ENCODE peak calls at places on chromosomes 13 and 19, in six cellular contexts. X, E, T, B, P and O are unnamed samples.

GRCh38 chr13:24038405-24038804 is 122.1 kb upstream of the SPATA13 start:
- DNase-seq in X (peak), E (no peak), T (no peak), B (peak), P (no peak), O (peak)

GRCh38 chr13:39811696-39812095 is 156.2 kb downstream of the COG6 start:
- DNase-seq in X (no peak), E (no peak), T (no peak), B (no peak), P (no peak), O (no peak)

GRCh38 chr13:106986687-106987434 is 418.9 kb upstream of the ARGLU1 start:
- DNase-seq in X (no peak), E (no peak), T (no peak), B (peak), P (no peak), O (no peak)

GRCh38 chr13:28638756-28639155 is 20.2 kb upstream of the POMP start:
- DNase-seq in X (no peak), E (no peak), T (no peak), B (no peak), P (no peak), O (no peak)

GRCh38 chr13:78830508-78830907 is 171.6 kb upstream of the OBI1 start:
- DNase-seq in X (no peak), E (no peak), T (no peak), B (no peak), P (no peak), O (no peak)

GRCh38 chr19:18932216-18932841 is 8.7 kb downstream of the HOMER3 start:
- DNase-seq in X (peak), E (peak), T (peak), B (peak), P (peak), O (peak)

GRCh38 chr19:55640043-55640576 is 692 bp upstream of the ZNF580 start:
- DNase-seq in X (peak), E (no peak), T (peak), B (peak), P (peak), O (peak)

GRCh38 chr19:38433268-38433733 is at the start of gene RYR1:
- DNase-seq in X (peak), E (peak), T (no peak), B (peak), P (peak), O (peak)

GRCh38 chr19:18232540-18233223 is 6.4 kb upstream of the PDE4C start:
- DNase-seq in X (no peak), E (no peak), T (no peak), B (no peak), P (no peak), O (no peak)

GRCh38 chr19:49430678-49431329 is 5.6 kb downstream of the GFY start:
- DNase-seq in X (no peak), E (no peak), T (peak), B (no peak), P (no peak), O (no peak)

GRCh38 chr19:50514346-50515167 is 844 bp upstream of the ASPDH start:
- DNase-seq in X (no peak), E (no peak), T (peak), B (no peak), P (no peak), O (no peak)

GRCh38 chr13:75258159-75258782 is 223.7 kb downstream of the TBC1D4 start:
- DNase-seq in X (peak), E (peak), T (no peak), B (peak), P (no peak), O (peak)

GRCh38 chr19:42150940-42151339 is 18.7 kb upstream of the POU2F2 start:
- DNase-seq in X (no peak), E (no peak), T (no peak), B (no peak), P (no peak), O (no peak)

GRCh38 chr13:100098445-100099116 is 9.7 kb downstream of the PCCA start:
- DNase-seq in X (no peak), E (no peak), T (no peak), B (no peak), P (no peak), O (no peak)

GRCh38 chr19:2578911-2579677 is 103.2 kb downstream of the GADD45B start:
- DNase-seq in X (peak), E (peak), T (peak), B (peak), P (peak), O (peak)
- H3K4me3 ChIP-seq in X (peak), E (peak), T (no peak), B (peak), P (peak), O (peak)

GRCh38 chr19:27775395-27775794 is 1437.6 kb downstream of the UQCRFS1 start:
- DNase-seq in X (no peak), E (no peak), T (no peak), B (peak), P (no peak), O (no peak)

GRCh38 chr19:27777242-27777641 is 1435.7 kb downstream of the UQCRFS1 start:
- DNase-seq in X (no peak), E (no peak), T (no peak), B (no peak), P (no peak), O (no peak)

GRCh38 chr19:27776524-27776923 is 1436.4 kb downstream of the UQCRFS1 start:
- DNase-seq in X (no peak), E (no peak), T (no peak), B (peak), P (no peak), O (no peak)

GRCh38 chr19:27774827-27775226 is 1438.1 kb downstream of the UQCRFS1 start:
- DNase-seq in X (peak), E (no peak), T (no peak), B (peak), P (no peak), O (no peak)

GRCh38 chr19:27776020-27776419 is 1436.9 kb downstream of the UQCRFS1 start:
- DNase-seq in X (peak), E (peak), T (no peak), B (peak), P (no peak), O (peak)
- TF ChIP-seq CTCF in X (peak), E (peak), T (no peak), B (peak), P (no peak), O (peak)

GRCh38 chr13:48320396-48320790 is 16.8 kb downstream of the RB1 start:
- DNase-seq in X (no peak), E (no peak), T (no peak), B (no peak), P (no peak), O (no peak)
- H3K4me3 ChIP-seq in X (no peak), E (no peak), T (no peak), B (no peak), P (peak), O (no peak)

GRCh38 chr13:112713517-112714253 is 23.8 kb downstream of the ATP11A start:
- DNase-seq in X (no peak), E (no peak), T (no peak), B (no peak), P (no peak), O (no peak)

GRCh38 chr13:112709825-112710783 is 20.3 kb downstream of the ATP11A start:
- DNase-seq in X (no peak), E (no peak), T (no peak), B (no peak), P (no peak), O (no peak)

GRCh38 chr13:112710855-112711527 is 21.2 kb downstream of the ATP11A start:
- DNase-seq in X (no peak), E (no peak), T (no peak), B (no peak), P (no peak), O (no peak)

GRCh38 chr13:112712451-112712881 is 22.6 kb downstream of the ATP11A start:
- DNase-seq in X (no peak), E (no peak), T (no peak), B (no peak), P (no peak), O (no peak)

DNA sequence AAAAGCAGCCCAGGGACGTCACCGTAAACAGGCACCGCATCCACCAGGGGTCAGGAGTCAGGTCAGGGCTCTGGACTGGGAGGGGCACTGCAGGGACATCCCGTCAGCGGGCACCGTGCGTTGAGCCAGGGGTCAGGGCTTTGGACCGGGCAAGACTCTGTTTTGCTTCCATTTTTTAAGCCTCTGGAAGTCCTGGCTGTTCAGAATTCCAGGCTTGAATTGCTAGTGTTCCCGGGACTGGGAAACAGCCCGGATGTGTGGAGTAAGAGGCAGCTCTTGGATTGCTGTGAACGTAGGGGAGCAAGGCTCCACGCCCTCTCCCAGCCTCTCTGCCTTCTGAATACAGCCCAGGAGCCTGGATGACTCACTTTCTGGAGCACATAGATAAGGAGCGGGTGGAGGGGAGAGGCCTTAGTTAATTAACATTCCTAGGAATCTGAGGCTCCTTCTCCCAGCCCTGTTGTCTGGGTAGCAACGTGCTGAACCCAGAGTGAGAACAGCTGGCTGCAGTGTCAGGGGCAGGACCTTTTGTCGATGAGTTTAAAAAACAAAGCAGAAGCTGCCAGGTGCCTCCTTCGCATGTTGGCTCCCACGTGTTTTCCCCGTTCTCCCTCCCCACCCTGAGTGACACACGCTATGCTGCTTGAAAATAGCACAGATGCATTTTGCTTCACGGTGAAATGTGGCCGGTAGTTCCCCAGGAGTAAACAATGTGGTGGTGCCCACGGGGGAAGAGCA is 21.9 kb downstream of the ATP11A start:
- DNase-seq in X (peak), E (peak), T (no peak), B (peak), P (peak), O (peak)
- TF ChIP-seq CTCF in X (peak), E (peak), T (no peak), B (no peak), P (peak), O (peak)

GRCh38 chr13:70792121-70792520 is 683.9 kb upstream of the KLHL1 start:
- DNase-seq in X (no peak), E (no peak), T (no peak), B (no peak), P (no peak), O (no peak)
- H3K4me3 ChIP-seq in X (no peak), E (no peak), T (no peak), B (no peak), P (no peak), O (no peak)

GRCh38 chr19:33085570-33086128 is 4.7 kb downstream of the GPATCH1 start:
- DNase-seq in X (no peak), E (no peak), T (no peak), B (no peak), P (no peak), O (no peak)

GRCh38 chr19:33075519-33075918 is 5.5 kb upstream of the GPATCH1 start:
- DNase-seq in X (no peak), E (no peak), T (no peak), B (no peak), P (no peak), O (no peak)

GRCh38 chr19:33086955-33087354 is 6.0 kb downstream of the GPATCH1 start:
- DNase-seq in X (no peak), E (no peak), T (no peak), B (no peak), P (no peak), O (no peak)

GRCh38 chr19:33080761-33081681 is at the start of gene GPATCH1:
- DNase-seq in X (peak), E (peak), T (peak), B (peak), P (peak), O (peak)
- TF ChIP-seq CTCF in X (no peak), E (no peak), T (no peak), B (no peak), P (no peak), O (no peak)